ENCODE peak calls at places on chromosomes 16 and 17, in six cellular contexts. One of them, this sample, is unnamed. For H3K36me3, the result is how much of the 10 kb centered on the place peaks cover.

GRCh38 chr16:8355714-8356113 is 234.6 kb downstream of the TMEM114 start:
- DNase-seq in OCI-LY7: no peak
- DNase-seq in ascending aorta: no peak
- DNase-seq in cardiac muscle cell: no peak
- DNase-seq in IMR-90: no peak
- DNase-seq in upper lobe of right lung: no peak
- DNase-seq in this sample: no peak

GRCh38 chr17:6497496-6498221 is 53.4 kb downstream of the PIMREG start:
- DNase-seq in OCI-LY7: no peak
- DNase-seq in ascending aorta: no peak
- DNase-seq in upper lobe of right lung: peak
- DNase-seq in IMR-90: no peak
- DNase-seq in cardiac muscle cell: no peak
- DNase-seq in this sample: no peak

GRCh38 chr17:40417258-40417608 is 463 bp downstream of the TOP2A start:
- DNase-seq in cardiac muscle cell: no peak
- DNase-seq in OCI-LY7: peak
- DNase-seq in ascending aorta: no peak
- DNase-seq in upper lobe of right lung: no peak
- DNase-seq in IMR-90: peak
- DNase-seq in this sample: no peak

GRCh38 chr17:37678036-37678435 is 34.8 kb upstream of the DDX52 start:
- DNase-seq in upper lobe of right lung: no peak
- DNase-seq in OCI-LY7: no peak
- DNase-seq in ascending aorta: no peak
- DNase-seq in IMR-90: no peak
- DNase-seq in cardiac muscle cell: no peak
- DNase-seq in this sample: no peak

GRCh38 chr16:19265531-19265930 is 20.0 kb upstream of the CLEC19A start:
- DNase-seq in ascending aorta: no peak
- DNase-seq in upper lobe of right lung: no peak
- DNase-seq in OCI-LY7: no peak
- DNase-seq in cardiac muscle cell: no peak
- DNase-seq in IMR-90: no peak
- DNase-seq in this sample: no peak

GRCh38 chr17:59026176-59026939 is 80.3 kb downstream of the TRIM37 start:
- DNase-seq in IMR-90: no peak
- DNase-seq in OCI-LY7: no peak
- DNase-seq in cardiac muscle cell: no peak
- DNase-seq in ascending aorta: no peak
- DNase-seq in upper lobe of right lung: no peak
- DNase-seq in this sample: no peak

GRCh38 chr17:7982171-7982570 is 20.2 kb upstream of the GUCY2D start:
- DNase-seq in ascending aorta: no peak
- DNase-seq in cardiac muscle cell: peak
- DNase-seq in upper lobe of right lung: no peak
- DNase-seq in IMR-90: peak
- DNase-seq in OCI-LY7: no peak
- DNase-seq in this sample: no peak

GRCh38 chr17:65025288-65025687 is 31.3 kb downstream of the GNA13 start:
- DNase-seq in ascending aorta: no peak
- DNase-seq in cardiac muscle cell: no peak
- DNase-seq in OCI-LY7: no peak
- DNase-seq in IMR-90: no peak
- DNase-seq in upper lobe of right lung: no peak
- DNase-seq in this sample: no peak

GRCh38 chr17:28740406-28741357 is 3.1 kb upstream of the TRAF4 start:
- DNase-seq in upper lobe of right lung: no peak
- DNase-seq in cardiac muscle cell: no peak
- DNase-seq in IMR-90: no peak
- DNase-seq in OCI-LY7: no peak
- DNase-seq in ascending aorta: no peak
- DNase-seq in this sample: no peak

GRCh38 chr17:31492880-31493655 is 101.6 kb downstream of the RAB11FIP4 start:
- DNase-seq in OCI-LY7: no peak
- DNase-seq in ascending aorta: peak
- DNase-seq in upper lobe of right lung: peak
- DNase-seq in cardiac muscle cell: no peak
- DNase-seq in IMR-90: no peak
- DNase-seq in this sample: peak

GRCh38 chr16:59973966-59974365 is 1239.8 kb upstream of the GOT2 start:
- DNase-seq in cardiac muscle cell: no peak
- DNase-seq in upper lobe of right lung: no peak
- DNase-seq in OCI-LY7: no peak
- DNase-seq in ascending aorta: no peak
- DNase-seq in IMR-90: no peak
- DNase-seq in this sample: no peak

GRCh38 chr16:76387994-76388393 is 110.8 kb downstream of the CNTNAP4 start:
- DNase-seq in cardiac muscle cell: no peak
- DNase-seq in upper lobe of right lung: no peak
- DNase-seq in OCI-LY7: no peak
- DNase-seq in ascending aorta: no peak
- DNase-seq in IMR-90: no peak
- DNase-seq in this sample: no peak

DNA sequence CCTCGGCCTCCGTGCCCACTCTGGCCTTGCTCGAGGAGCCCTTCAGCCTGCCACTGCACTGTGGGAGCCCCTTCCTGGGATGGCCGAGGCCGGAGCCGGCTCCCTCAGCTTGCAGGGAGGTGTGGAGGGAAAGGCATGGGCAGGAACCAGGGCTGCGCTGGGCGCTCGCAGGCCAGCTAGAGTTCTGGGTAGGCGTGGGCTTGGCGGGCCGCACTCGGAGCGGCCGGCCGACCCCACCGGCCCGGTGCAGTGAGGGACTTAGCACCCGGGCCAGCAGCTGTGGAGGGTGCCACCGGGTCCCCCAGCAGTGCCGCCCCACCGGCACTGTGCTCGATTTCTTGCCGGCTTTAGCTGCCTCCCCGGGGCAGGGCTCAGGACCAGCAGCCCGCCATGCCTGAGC is 101.0 kb upstream of the IRX5 start:
- DNase-seq in OCI-LY7: no peak
- DNase-seq in IMR-90: no peak
- DNase-seq in ascending aorta: no peak
- DNase-seq in upper lobe of right lung: no peak
- DNase-seq in cardiac muscle cell: no peak
- DNase-seq in this sample: no peak
- H3K4me3 ChIP-seq in OCI-LY7: no peak
- H3K4me3 ChIP-seq in IMR-90: no peak
- H3K4me3 ChIP-seq in ascending aorta: no peak
- H3K4me3 ChIP-seq in upper lobe of right lung: no peak
- H3K4me3 ChIP-seq in cardiac muscle cell: no peak
- H3K4me3 ChIP-seq in this sample: no peak

DNA sequence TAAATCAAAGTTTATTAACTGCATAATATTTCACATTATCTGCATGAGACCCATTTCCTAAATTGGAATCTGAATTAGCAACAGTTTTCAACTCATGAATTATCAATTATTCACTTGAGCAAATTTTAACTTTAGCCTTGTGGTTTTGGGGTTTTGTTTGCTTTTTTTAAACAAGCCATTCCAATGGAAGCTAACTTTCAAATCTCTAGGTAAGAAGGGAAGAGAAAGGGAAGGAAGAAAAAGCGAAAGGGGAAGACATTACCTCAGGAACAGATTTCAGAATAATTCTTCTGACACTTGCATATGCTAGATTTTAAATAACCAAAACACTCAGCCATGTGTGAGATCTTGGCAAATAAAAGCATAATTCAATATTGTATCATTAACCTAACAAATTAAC is 102.7 kb downstream of the CA4 start:
- DNase-seq in IMR-90: no peak
- DNase-seq in OCI-LY7: no peak
- DNase-seq in upper lobe of right lung: no peak
- DNase-seq in cardiac muscle cell: no peak
- DNase-seq in ascending aorta: no peak
- DNase-seq in this sample: no peak
- H3K36me3 ChIP-seq in IMR-90: under half
- H3K36me3 ChIP-seq in OCI-LY7: under half
- H3K36me3 ChIP-seq in upper lobe of right lung: under half
- H3K36me3 ChIP-seq in cardiac muscle cell: under half
- H3K36me3 ChIP-seq in ascending aorta: under half
- H3K36me3 ChIP-seq in this sample: under half

GRCh38 chr17:4897198-4897657 is 2.1 kb upstream of the C17orf107 start:
- DNase-seq in ascending aorta: no peak
- DNase-seq in upper lobe of right lung: no peak
- DNase-seq in IMR-90: no peak
- DNase-seq in cardiac muscle cell: no peak
- DNase-seq in OCI-LY7: no peak
- DNase-seq in this sample: no peak

GRCh38 chr17:4895676-4896331 is 3.5 kb upstream of the C17orf107 start:
- DNase-seq in IMR-90: no peak
- DNase-seq in ascending aorta: no peak
- DNase-seq in OCI-LY7: no peak
- DNase-seq in cardiac muscle cell: no peak
- DNase-seq in upper lobe of right lung: no peak
- DNase-seq in this sample: no peak

GRCh38 chr17:4895121-4895520 is 4.2 kb upstream of the C17orf107 start:
- DNase-seq in upper lobe of right lung: no peak
- DNase-seq in cardiac muscle cell: no peak
- DNase-seq in IMR-90: no peak
- DNase-seq in OCI-LY7: no peak
- DNase-seq in ascending aorta: no peak
- DNase-seq in this sample: no peak

GRCh38 chr17:4897785-4898184 is 1.6 kb upstream of the C17orf107 start:
- DNase-seq in OCI-LY7: no peak
- DNase-seq in ascending aorta: no peak
- DNase-seq in cardiac muscle cell: no peak
- DNase-seq in IMR-90: no peak
- DNase-seq in upper lobe of right lung: no peak
- DNase-seq in this sample: no peak

DNA sequence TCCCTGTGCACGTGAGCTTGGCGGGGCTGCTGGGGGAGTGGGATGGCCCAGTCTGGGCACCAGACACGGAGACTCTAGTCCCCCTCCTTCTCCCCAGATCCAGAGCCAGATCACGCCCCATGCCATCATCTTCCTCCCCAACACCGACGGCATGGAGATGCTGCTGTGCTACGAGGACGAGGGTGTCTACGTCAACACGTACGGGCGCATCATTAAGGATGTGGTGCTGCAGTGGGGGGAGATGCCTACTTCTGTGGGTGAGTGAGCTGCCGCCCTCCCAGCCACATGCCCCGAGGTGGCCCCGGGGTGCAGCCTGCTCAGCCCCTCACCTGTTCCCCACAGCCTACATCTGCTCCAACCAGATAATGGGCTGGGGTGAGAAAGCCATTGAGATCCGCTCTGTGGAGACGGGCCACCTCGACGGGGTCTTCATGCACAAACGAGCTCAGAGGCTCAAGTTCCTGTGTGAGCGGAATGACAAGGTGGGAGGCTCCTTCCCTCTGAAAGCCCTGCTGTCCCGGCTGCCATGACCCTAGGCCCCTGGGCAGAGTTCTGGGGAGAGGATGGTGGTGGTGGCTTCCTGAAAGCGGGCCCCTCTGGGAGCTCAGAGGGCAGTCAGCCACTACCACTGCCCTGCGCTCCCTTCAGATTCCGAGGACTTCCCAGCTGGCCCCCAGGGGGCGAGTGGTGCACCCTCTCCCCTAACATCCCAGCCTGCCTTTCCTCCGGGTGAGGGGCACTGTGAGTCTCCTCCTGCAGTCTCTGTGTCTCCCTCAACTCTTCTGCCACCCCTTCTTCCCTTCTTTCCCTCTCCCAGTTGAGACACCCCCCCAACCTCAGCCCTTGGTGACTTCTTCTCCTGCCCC is 2.8 kb upstream of the C17orf107 start:
- DNase-seq in ascending aorta: no peak
- DNase-seq in cardiac muscle cell: no peak
- DNase-seq in OCI-LY7: no peak
- DNase-seq in upper lobe of right lung: no peak
- DNase-seq in IMR-90: no peak
- DNase-seq in this sample: no peak
- TF ChIP-seq CTCF in ascending aorta: no peak
- TF ChIP-seq CTCF in cardiac muscle cell: no peak
- TF ChIP-seq CTCF in OCI-LY7: no peak
- TF ChIP-seq CTCF in upper lobe of right lung: no peak
- TF ChIP-seq CTCF in IMR-90: no peak
- TF ChIP-seq CTCF in this sample: no peak

DNA sequence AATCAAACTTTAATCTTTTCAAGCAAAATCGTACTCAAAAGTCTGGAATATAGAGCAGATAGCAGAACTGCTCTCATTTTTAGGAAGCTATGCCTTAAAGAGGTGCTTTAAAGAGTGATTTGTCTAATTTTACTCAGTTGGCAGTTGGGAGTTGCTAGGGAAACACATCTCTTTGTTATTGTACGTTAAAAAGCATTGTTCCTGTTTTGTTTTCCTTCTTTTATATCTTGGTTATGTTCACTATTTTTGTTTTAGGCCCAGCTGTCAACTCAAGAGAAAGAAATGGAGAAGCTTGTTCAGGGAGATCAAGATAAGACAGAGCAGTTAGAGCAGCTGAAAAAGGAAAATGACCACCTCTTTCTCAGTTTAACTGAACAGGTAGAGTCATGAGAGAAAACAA is 21.4 kb downstream of the CALCOCO2 start:
- DNase-seq in OCI-LY7: no peak
- DNase-seq in upper lobe of right lung: no peak
- DNase-seq in cardiac muscle cell: no peak
- DNase-seq in IMR-90: no peak
- DNase-seq in ascending aorta: no peak
- DNase-seq in this sample: no peak
- H3K4me3 ChIP-seq in OCI-LY7: no peak
- H3K4me3 ChIP-seq in upper lobe of right lung: no peak
- H3K4me3 ChIP-seq in cardiac muscle cell: no peak
- H3K4me3 ChIP-seq in IMR-90: no peak
- H3K4me3 ChIP-seq in ascending aorta: no peak
- H3K4me3 ChIP-seq in this sample: no peak

GRCh38 chr16:24668481-24669001 is 60.9 kb upstream of the TNRC6A start:
- DNase-seq in upper lobe of right lung: no peak
- DNase-seq in IMR-90: peak
- DNase-seq in OCI-LY7: no peak
- DNase-seq in ascending aorta: peak
- DNase-seq in cardiac muscle cell: peak
- DNase-seq in this sample: no peak
- H3K36me3 ChIP-seq in upper lobe of right lung: under half
- H3K36me3 ChIP-seq in IMR-90: under half
- H3K36me3 ChIP-seq in OCI-LY7: under half
- H3K36me3 ChIP-seq in ascending aorta: under half
- H3K36me3 ChIP-seq in cardiac muscle cell: under half
- H3K36me3 ChIP-seq in this sample: under half

DNA sequence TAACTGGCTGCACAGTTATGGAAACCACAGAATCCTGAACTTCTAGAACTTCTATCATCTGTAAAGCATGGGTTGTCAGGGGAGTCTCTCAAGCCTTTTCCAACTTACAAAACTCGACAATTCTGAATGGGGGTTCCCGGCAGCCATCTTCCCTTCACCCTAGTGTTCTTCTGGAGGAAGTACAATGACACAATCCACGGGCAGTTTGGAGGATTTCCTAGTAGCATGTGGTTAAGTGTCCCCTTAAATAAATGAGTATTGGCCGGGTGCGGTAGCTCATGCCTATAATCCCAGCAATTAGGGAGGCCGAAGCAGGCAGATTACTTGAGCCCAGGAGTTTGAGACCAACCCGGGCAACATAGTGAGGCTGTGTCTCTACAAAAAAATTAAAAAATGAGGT is 2.1 kb downstream of the SLC16A6 start:
- DNase-seq in OCI-LY7: peak
- DNase-seq in cardiac muscle cell: no peak
- DNase-seq in IMR-90: no peak
- DNase-seq in ascending aorta: no peak
- DNase-seq in upper lobe of right lung: no peak
- DNase-seq in this sample: no peak
- TF ChIP-seq CTCF in OCI-LY7: peak
- TF ChIP-seq CTCF in cardiac muscle cell: no peak
- TF ChIP-seq CTCF in IMR-90: no peak
- TF ChIP-seq CTCF in ascending aorta: peak
- TF ChIP-seq CTCF in upper lobe of right lung: no peak
- TF ChIP-seq CTCF in this sample: peak